ENCODE peak calls at places on chromosomes 13 and 19, in nine cellular contexts. C is mesendoderm; S is CD8-positive, alpha-beta T cell; E is cardiac muscle cell; R is adrenal gland; P is Caco-2; A is right cardiac atrium; O is GM23248; H is effector memory CD4-positive, alpha-beta T cell. L is an unnamed sample.
A peak's percentile ranks its signal among the peaks of the same experiment; 100 is the strongest.

GRCh38 chr13:48142437-48142836 is 47.5 kb upstream of the MED4 start:
- DNase-seq in A (no peak), R (no peak), H (no peak), C (no peak), S (no peak), O (no peak), P (no peak), E (no peak), L (no peak)

GRCh38 chr13:111490611-111491010 is 170.2 kb downstream of the TEX29 start:
- DNase-seq in E (no peak), P (no peak), S (no peak), R (no peak), O (no peak), H (no peak), A (no peak), C (no peak), L (peak; percentile 24)

GRCh38 chr19:55580628-55581144 is at the start of gene ZNF579:
- DNase-seq in C (peak; percentile 92), A (peak; percentile 95), E (peak; percentile 95), H (peak; percentile 57), O (peak; percentile 91), P (peak; percentile 93), R (peak; percentile 89), S (peak; percentile 55), L (peak; percentile 86)

GRCh38 chr19:51417807-51418152 is 338 bp upstream of the SIGLEC10 start:
- DNase-seq in H (no peak), A (no peak), E (no peak), S (no peak), P (no peak), R (no peak), O (no peak), C (no peak), L (no peak)

GRCh38 chr13:50650936-50651638 is 192.4 kb downstream of the DLEU7 start:
- DNase-seq in O (peak; percentile 19), A (no peak), H (no peak), C (no peak), S (no peak), R (no peak), P (no peak), E (no peak), L (no peak)

GRCh38 chr19:5480427-5480836 is 25.2 kb downstream of the ZNRF4 start:
- DNase-seq in E (peak; percentile 38), P (peak; percentile 51), O (peak; percentile 31), C (peak; percentile 52), H (no peak), S (peak; percentile 10), A (no peak), R (peak; percentile 18), L (no peak)

GRCh38 chr13:110450016-110450900 is 111.3 kb downstream of the RAB20 start:
- DNase-seq in E (no peak), C (no peak), O (no peak), P (no peak), H (no peak), R (no peak), A (no peak), S (no peak), L (peak; percentile 40)

GRCh38 chr19:10718205-10719196 is 622 bp downstream of the DNM2 start:
- DNase-seq in S (peak; percentile 30), E (peak; percentile 51), A (peak; percentile 85), P (peak; percentile 63), O (peak; percentile 75), H (peak; percentile 39), R (peak; percentile 41), C (peak; percentile 32), L (no peak)

GRCh38 chr19:2691951-2692350 is 10.5 kb downstream of the GNG7 start:
- DNase-seq in A (no peak), S (no peak), E (no peak), R (no peak), C (no peak), O (no peak), P (no peak), H (no peak), L (peak; percentile 53)

GRCh38 chr19:2695288-2695866 is 7.1 kb downstream of the GNG7 start:
- DNase-seq in A (peak; percentile 68), R (peak; percentile 37), O (no peak), E (peak; percentile 12), S (no peak), C (no peak), H (no peak), P (no peak), L (peak; percentile 80)

GRCh38 chr19:2690856-2691255 is 11.6 kb downstream of the GNG7 start:
- DNase-seq in C (no peak), E (no peak), A (no peak), H (no peak), S (no peak), P (no peak), O (no peak), R (no peak), L (no peak)

GRCh38 chr19:2694196-2694595 is 8.3 kb downstream of the GNG7 start:
- DNase-seq in A (no peak), S (no peak), P (no peak), R (no peak), C (no peak), E (no peak), O (no peak), H (no peak), L (no peak)

DNA sequence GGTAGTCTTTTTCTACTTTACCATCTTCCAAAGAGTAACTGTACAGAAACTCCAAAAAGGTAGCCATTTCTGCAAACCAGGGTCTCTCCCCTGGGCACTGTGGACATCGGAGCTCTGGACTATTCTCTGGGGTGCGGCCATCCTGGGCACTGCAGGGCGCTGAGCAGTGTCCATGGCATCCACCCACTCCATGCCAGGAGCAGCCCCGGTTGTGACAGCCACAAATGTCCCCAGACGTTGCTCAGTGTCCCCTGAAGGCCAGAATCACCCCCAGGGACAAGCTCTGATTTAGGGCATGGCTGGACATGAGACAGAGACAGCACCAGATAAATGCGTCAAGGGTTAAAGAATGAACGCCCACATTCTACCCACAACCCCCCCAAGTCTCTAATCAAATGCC is 9.0 kb downstream of the GNG7 start:
- DNase-seq in S (no peak), A (no peak), C (no peak), E (no peak), H (no peak), O (no peak), P (no peak), R (peak; percentile 30), L (no peak)
- H3K4me1 ChIP-seq in S (peaks cover 2% of the 10 kb centered on the region), A (peaks cover 2% of the 10 kb centered on the region), C (no peaks in the 10 kb centered on the region), E (peaks cover 21% of the 10 kb centered on the region), H (no peaks in the 10 kb centered on the region), O (no peaks in the 10 kb centered on the region), P (no peaks in the 10 kb centered on the region), R (peaks cover 15% of the 10 kb centered on the region), L (no peaks in the 10 kb centered on the region)

GRCh38 chr13:27252467-27252866 is 1.1 kb downstream of the RPL21 start:
- DNase-seq in O (no peak), C (no peak), H (no peak), E (no peak), S (no peak), R (no peak), A (no peak), P (no peak), L (no peak)

GRCh38 chr13:27251166-27252088 is at the start of gene RPL21:
- DNase-seq in E (peak; percentile 99), A (peak; percentile 98), P (peak; percentile 93), H (peak; percentile 89), C (peak; percentile 97), S (peak; percentile 87), O (peak; percentile 99), R (peak; percentile 95), L (peak; percentile 91)

GRCh38 chr13:27245610-27246009 is 5.7 kb upstream of the RPL21 start:
- DNase-seq in R (no peak), S (no peak), P (no peak), C (no peak), A (no peak), H (no peak), O (no peak), E (no peak), L (no peak)

DNA sequence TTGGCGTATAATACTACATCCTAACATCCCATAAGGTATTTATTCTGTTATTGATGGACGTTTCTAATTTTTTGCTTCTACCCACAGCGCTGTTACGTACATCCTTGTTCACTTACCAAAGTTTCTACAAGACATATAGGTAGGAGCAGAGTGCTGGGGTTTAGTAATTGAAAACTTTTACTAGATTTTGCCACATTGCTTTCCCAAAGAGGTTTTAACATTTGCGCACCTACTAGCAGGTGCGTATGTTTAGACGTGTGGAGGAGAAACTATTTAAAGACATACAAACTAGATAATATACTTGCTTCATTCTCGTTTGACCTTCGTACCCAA is 559 bp upstream of the RPL21 start:
- DNase-seq in H (no peak), C (no peak), R (no peak), E (no peak), P (no peak), A (no peak), O (peak; percentile 36), S (no peak), L (no peak)
- H3K4me1 ChIP-seq in H (peaks cover 8% of the 10 kb centered on the region), C (no peaks in the 10 kb centered on the region), R (peaks cover 10% of the 10 kb centered on the region), E (peaks cover 10% of the 10 kb centered on the region), P (peaks cover 16% of the 10 kb centered on the region), A (no peaks in the 10 kb centered on the region), O (peaks cover 24% of the 10 kb centered on the region), S (peaks cover 30% of the 10 kb centered on the region), L (no peaks in the 10 kb centered on the region)

GRCh38 chr19:29940971-29941585 is 961 bp upstream of the URI1 start:
- DNase-seq in A (no peak), H (no peak), O (no peak), R (no peak), C (no peak), S (no peak), P (no peak), E (no peak), L (no peak)

GRCh38 chr19:29943615-29944014 is 1.6 kb downstream of the URI1 start:
- DNase-seq in H (no peak), A (no peak), O (peak; percentile 45), S (no peak), E (no peak), C (no peak), P (no peak), R (no peak), L (no peak)

GRCh38 chr19:29942404-29943261 is 594 bp downstream of the URI1 start:
- DNase-seq in O (peak; percentile 44), A (peak; percentile 88), H (peak; percentile 65), E (peak; percentile 52), R (peak; percentile 64), C (peak; percentile 70), S (peak; percentile 63), P (peak; percentile 74), L (no peak)

GRCh38 chr19:29939628-29940027 is 2.4 kb upstream of the URI1 start:
- DNase-seq in H (no peak), C (no peak), R (no peak), P (no peak), A (no peak), S (no peak), O (no peak), E (no peak), L (no peak)

GRCh38 chr19:29941828-29942403 is at the start of gene URI1:
- DNase-seq in S (peak; percentile 97), A (peak; percentile 98), O (peak; percentile 96), R (peak; percentile 90), C (peak; percentile 90), H (peak; percentile 88), E (peak; percentile 90), P (peak; percentile 97), L (peak; percentile 92)
- H3K4me1 ChIP-seq in S (peaks cover 40% of the 10 kb centered on the region), A (peaks cover 2% of the 10 kb centered on the region), O (peaks cover 34% of the 10 kb centered on the region), R (peaks cover 10% of the 10 kb centered on the region), C (no peaks in the 10 kb centered on the region), H (peaks cover 27% of the 10 kb centered on the region), E (no peaks in the 10 kb centered on the region), P (peaks cover 8% of the 10 kb centered on the region), L (no peaks in the 10 kb centered on the region)

DNA sequence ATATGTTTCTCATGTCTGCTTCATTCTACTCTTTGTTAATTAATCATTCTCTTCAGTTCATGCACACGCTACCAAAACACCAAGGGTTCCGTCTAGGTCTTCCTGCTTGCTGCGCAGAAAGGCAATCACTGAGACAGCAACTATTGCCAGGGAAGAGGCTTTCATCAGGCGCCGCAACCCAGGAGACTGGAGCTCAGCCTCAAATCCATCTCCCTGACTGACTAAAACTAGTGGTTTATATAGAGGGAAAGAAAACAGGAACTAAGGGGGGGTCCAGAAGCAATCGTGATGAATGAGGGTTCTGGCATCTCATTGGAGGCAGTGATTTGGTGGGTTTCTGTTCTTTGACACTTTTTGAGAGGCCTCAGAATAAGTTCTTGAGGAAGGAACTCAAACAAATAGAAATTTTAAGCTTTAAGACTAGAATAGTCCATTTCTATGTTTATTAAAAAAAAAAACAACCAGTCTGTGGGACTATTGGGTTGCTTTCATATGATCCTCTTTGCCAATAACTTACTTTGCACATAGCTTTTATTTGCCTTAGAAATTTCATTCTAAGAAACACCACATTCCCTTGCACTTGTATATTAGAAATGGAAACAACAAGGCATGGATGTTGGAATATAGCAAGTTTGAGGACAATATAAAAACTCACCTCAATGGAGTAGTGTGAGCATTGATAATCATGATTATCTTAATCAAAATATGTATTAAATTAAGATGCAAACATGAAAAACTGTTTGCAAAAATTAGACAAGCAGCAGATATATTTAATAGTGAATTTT is 691.2 kb upstream of the GPC6 start:
- DNase-seq in H (no peak), E (no peak), S (no peak), R (no peak), O (no peak), C (no peak), A (no peak), P (no peak), L (no peak)
- H3K4me1 ChIP-seq in H (no peaks in the 10 kb centered on the region), E (no peaks in the 10 kb centered on the region), S (no peaks in the 10 kb centered on the region), R (no peaks in the 10 kb centered on the region), O (no peaks in the 10 kb centered on the region), C (no peaks in the 10 kb centered on the region), A (no peaks in the 10 kb centered on the region), P (no peaks in the 10 kb centered on the region), L (no peaks in the 10 kb centered on the region)

L was measured in breast epithelium.